ENCODE peak calls at places on chromosomes 4 and X, in ten cellular contexts. R, F, C, O, Y, W, E, H, U and L are unnamed samples.

GRCh38 chrX:143768976-143769375 is 48.4 kb upstream of the SPANXN2 start:
- DNase-seq in R (no peak), F (no peak), C (no peak), O (no peak), Y (peak; percentile 26), W (no peak), E (no peak), H (no peak), U (no peak), L (no peak)

GRCh38 chrX:31123335-31123734 is 51.5 kb upstream of the FTHL17 start:
- DNase-seq in R (no peak), F (no peak), C (no peak), O (no peak), Y (no peak), W (no peak), E (no peak), H (no peak), U (no peak), L (no peak)

GRCh38 chrX:21493226-21493850 is 119.1 kb downstream of the CNKSR2 start:
- DNase-seq in R (no peak), F (no peak), C (no peak), O (no peak), Y (peak; percentile 11), W (no peak), E (peak; percentile 66), H (no peak), U (peak; percentile 57), L (no peak)

GRCh38 chr4:150368667-150369066 is 213.3 kb upstream of the MAB21L2 start:
- DNase-seq in R (no peak), F (no peak), C (no peak), O (no peak), Y (no peak), W (no peak), E (no peak), H (no peak), U (no peak), L (no peak)

GRCh38 chr4:48022192-48022799 is 5.7 kb downstream of the NIPAL1 start:
- DNase-seq in R (no peak), F (no peak), C (no peak), O (no peak), Y (no peak), W (no peak), E (peak; percentile 68), H (no peak), U (peak; percentile 51), L (no peak)

GRCh38 chr4:54509057-54509456 is 148.7 kb upstream of the KIT start:
- DNase-seq in R (no peak), F (no peak), C (no peak), O (no peak), Y (no peak), W (no peak), E (no peak), H (no peak), U (no peak), L (no peak)

GRCh38 chrX:49192722-49193328 is 6.7 kb upstream of the PRICKLE3 start:
- DNase-seq in R (peak; percentile 67), F (no peak), C (no peak), O (no peak), Y (no peak), W (no peak), E (peak; percentile 16), H (no peak), U (no peak), L (no peak)

GRCh38 chr4:100417565-100417964 is 100.3 kb downstream of the EMCN start:
- DNase-seq in R (no peak), F (no peak), C (no peak), O (no peak), Y (peak; percentile 35), W (no peak), E (peak; percentile 52), H (no peak), U (peak; percentile 48), L (no peak)

GRCh38 chrX:7215842-7216241 is 67.9 kb upstream of the PUDP start:
- DNase-seq in R (no peak), F (no peak), C (no peak), O (no peak), Y (no peak), W (no peak), E (peak; percentile 17), H (no peak), U (peak; percentile 2), L (no peak)

GRCh38 chr4:175639346-175639745 is 172.7 kb downstream of the GPM6A start:
- DNase-seq in R (no peak), F (no peak), C (no peak), O (no peak), Y (no peak), W (no peak), E (peak; percentile 5), H (no peak), U (peak; percentile 0), L (no peak)

GRCh38 chrX:11470231-11470630 is 177.0 kb downstream of the AMELX start:
- DNase-seq in R (no peak), F (no peak), C (no peak), O (no peak), Y (peak; percentile 66), W (no peak), E (peak; percentile 94), H (no peak), U (peak; percentile 92), L (no peak)

GRCh38 chr4:124212835-124213640 is 499.5 kb downstream of the ANKRD50 start:
- DNase-seq in R (no peak), F (no peak), C (no peak), O (no peak), Y (no peak), W (peak; percentile 25), E (peak; percentile 34), H (peak; percentile 18), U (no peak), L (no peak)

GRCh38 chr4:122873752-122874151 is 47.1 kb downstream of the FGF2 start:
- DNase-seq in R (no peak), F (no peak), C (no peak), O (no peak), Y (peak; percentile 74), W (no peak), E (peak; percentile 92), H (no peak), U (peak; percentile 91), L (no peak)

GRCh38 chr4:85862896-85863295 is 387.9 kb downstream of the ARHGAP24 start:
- DNase-seq in R (no peak), F (no peak), C (no peak), O (no peak), Y (no peak), W (no peak), E (no peak), H (no peak), U (no peak), L (no peak)

GRCh38 chrX:48540480-48540879 is 966 bp downstream of the TBC1D25 start:
- DNase-seq in R (no peak), F (no peak), C (no peak), O (no peak), Y (no peak), W (no peak), E (no peak), H (no peak), U (no peak), L (no peak)

DNA sequence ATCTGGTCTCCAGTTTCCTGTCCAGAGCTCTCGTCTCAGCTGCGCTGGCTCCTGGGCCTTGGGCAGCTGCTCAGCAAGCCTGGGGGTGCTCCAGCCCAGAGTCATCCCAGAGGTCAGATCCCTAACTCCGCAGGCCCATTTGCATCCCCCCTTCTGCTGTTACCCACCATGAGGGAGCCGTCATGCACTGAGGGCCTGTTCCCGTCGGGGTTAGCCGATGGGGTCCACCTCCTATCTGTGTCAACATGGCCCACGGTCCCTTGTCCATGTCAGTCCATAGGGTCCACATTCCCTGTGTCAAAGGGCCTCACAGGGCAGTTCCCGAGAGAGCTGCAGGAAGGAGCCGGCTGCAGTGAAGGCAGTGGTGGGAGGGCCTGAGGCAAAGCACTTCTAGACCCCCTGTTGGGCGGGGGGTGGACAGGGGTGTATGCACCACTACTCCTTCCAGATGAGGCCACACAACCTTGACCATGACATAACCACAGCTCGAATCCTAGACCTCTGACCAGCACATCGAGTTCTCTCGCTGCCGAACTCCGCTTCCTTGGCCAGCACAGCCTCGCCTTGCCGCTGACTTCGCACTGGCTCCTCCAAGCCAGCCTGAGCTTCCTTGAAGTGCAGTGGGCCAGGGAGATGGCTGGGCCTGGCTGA is 24.9 kb downstream of the WDR1 start:
- DNase-seq in R (no peak), F (no peak), C (no peak), O (no peak), Y (no peak), W (no peak), E (no peak), H (no peak), U (no peak), L (no peak)
- H3K4me1 ChIP-seq in R (peaks cover 5% of the 10 kb centered on the region), F (peaks cover 44% of the 10 kb centered on the region), C (peaks cover 24% of the 10 kb centered on the region), O (peaks cover 9% of the 10 kb centered on the region), Y (peaks cover 66% of the 10 kb centered on the region), W (peaks cover 65% of the 10 kb centered on the region), E (peaks cover 34% of the 10 kb centered on the region), H (peaks cover 4% of the 10 kb centered on the region), U (peaks cover 52% of the 10 kb centered on the region), L (peaks cover 37% of the 10 kb centered on the region)

GRCh38 chr4:113328514-113328913 is 279.1 kb downstream of the ANK2 start:
- DNase-seq in R (peak; percentile 86), F (no peak), C (no peak), O (no peak), Y (no peak), W (no peak), E (no peak), H (peak; percentile 16), U (no peak), L (no peak)
- TF ChIP-seq CTCF in R (peak; percentile 88), F (no peak), C (no peak), O (no peak), Y (peak; percentile 38), W (peak; percentile 20), E (peak; percentile 14), H (no peak), U (peak; percentile 40), L (no peak)

DNA sequence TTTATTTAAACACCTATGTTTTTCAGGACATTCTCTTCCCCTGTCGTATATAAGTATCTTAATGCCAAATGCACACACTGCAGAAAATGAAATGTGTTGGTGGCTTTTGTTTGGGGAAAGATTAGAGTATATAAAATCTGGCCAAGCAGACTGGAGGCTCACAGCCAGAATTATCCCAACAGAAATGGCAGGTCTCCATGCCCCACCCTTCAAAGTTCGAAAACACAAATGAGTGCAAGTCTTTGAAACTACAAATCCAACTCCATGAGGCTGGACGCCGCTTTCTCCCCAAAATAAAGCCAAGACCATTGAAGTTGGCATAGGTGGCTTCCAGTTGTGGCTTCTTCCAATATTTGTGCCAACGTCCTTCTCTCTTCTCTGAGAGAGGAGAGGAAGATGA is 72.0 kb downstream of the APBB2 start:
- DNase-seq in R (no peak), F (no peak), C (no peak), O (no peak), Y (no peak), W (peak; percentile 51), E (no peak), H (no peak), U (no peak), L (no peak)
- H3K4me1 ChIP-seq in R (peaks cover 28% of the 10 kb centered on the region), F (peaks cover 45% of the 10 kb centered on the region), C (peaks cover 21% of the 10 kb centered on the region), O (no peaks in the 10 kb centered on the region), Y (peaks cover 58% of the 10 kb centered on the region), W (peaks cover 57% of the 10 kb centered on the region), E (peaks cover 34% of the 10 kb centered on the region), H (peaks cover 4% of the 10 kb centered on the region), U (peaks cover 55% of the 10 kb centered on the region), L (peaks cover 40% of the 10 kb centered on the region)

DNA sequence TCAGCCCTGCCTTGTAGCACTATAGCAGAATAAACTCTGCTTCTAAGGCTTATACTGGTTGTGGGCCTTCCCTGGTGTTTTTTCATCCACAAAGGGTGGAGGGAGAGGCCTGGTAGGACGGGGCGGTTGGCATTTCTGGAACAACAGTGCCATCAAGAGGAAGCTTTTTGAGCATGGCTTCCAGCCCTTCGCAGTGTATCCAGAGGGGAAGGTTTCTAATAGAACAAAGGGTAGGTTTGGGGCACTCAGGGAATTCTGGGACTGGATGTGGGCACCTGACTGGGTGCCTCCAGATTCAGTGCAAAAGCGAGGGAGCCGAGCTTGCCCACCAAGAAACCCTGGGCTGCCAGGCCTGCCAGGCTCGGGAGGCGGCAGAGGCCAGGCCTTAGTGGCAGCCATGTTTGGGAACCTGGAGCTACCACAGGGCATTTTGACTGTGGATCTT is 229.6 kb upstream of the AGTR2 start:
- DNase-seq in R (peak; percentile 80), F (no peak), C (peak; percentile 81), O (no peak), Y (peak; percentile 74), W (peak; percentile 26), E (peak; percentile 15), H (peak; percentile 83), U (no peak), L (peak; percentile 66)
- TF ChIP-seq CTCF in R (peak; percentile 68), F (no peak), C (peak; percentile 58), O (no peak), Y (peak; percentile 30), W (no peak), E (no peak), H (peak; percentile 35), U (no peak), L (peak; percentile 42)